ENCODE peak calls at places on chromosome 21, in nine cellular contexts. Q is AG09309; M is upper lobe of right lung; O is GM20000; J is mesendoderm; X is activated naive CD4-positive, alpha-beta T cell; A is prostate gland; K is memory B cell; N is ACHN. I is an unnamed sample.
A peak's percentile ranks its signal among the peaks of the same experiment; 100 is the strongest.

GRCh38 chr21:43921979-43922945 is 57.2 kb downstream of the AGPAT3 start:
- DNase-seq in O (peak; percentile 81), J (peak; percentile 69), K (no peak), Q (no peak), X (no peak), A (no peak), N (no peak), M (no peak), I (no peak)

GRCh38 chr21:16910435-16911165 is 602.2 kb upstream of the CXADR start:
- DNase-seq in X (no peak), J (no peak), A (no peak), M (no peak), Q (no peak), O (no peak), K (no peak), N (no peak), I (no peak)

GRCh38 chr21:44919913-44920693 is 596 bp downstream of the ITGB2 start:
- DNase-seq in J (no peak), M (peak; percentile 64), X (no peak), K (no peak), A (no peak), Q (no peak), N (no peak), O (no peak), I (no peak)

GRCh38 chr21:14879458-14879857 is 185.3 kb downstream of the NRIP1 start:
- DNase-seq in J (no peak), N (no peak), X (no peak), K (no peak), A (no peak), Q (no peak), M (no peak), O (no peak), I (no peak)

GRCh38 chr21:45073301-45074047 is 906 bp upstream of the ADARB1 start:
- DNase-seq in Q (no peak), J (no peak), K (no peak), A (peak; percentile 55), N (no peak), O (peak; percentile 66), M (peak; percentile 71), X (no peak), I (no peak)

GRCh38 chr21:20946701-20947100 is 51.5 kb upstream of the NCAM2 start:
- DNase-seq in M (no peak), J (no peak), O (no peak), Q (no peak), A (no peak), K (no peak), X (no peak), N (no peak), I (no peak)

GRCh38 chr21:41751621-41752020 is 15.2 kb downstream of the RIPK4 start:
- DNase-seq in X (no peak), K (no peak), J (no peak), O (no peak), N (no peak), Q (no peak), A (peak; percentile 95), M (peak; percentile 81), I (no peak)

GRCh38 chr21:38716942-38717341 is 88.8 kb upstream of the ETS2 start:
- DNase-seq in X (no peak), Q (no peak), O (no peak), K (no peak), N (no peak), M (no peak), A (no peak), J (no peak), I (no peak)

GRCh38 chr21:31326478-31327247 is 17.4 kb downstream of the TIAM1 start:
- DNase-seq in A (no peak), M (no peak), K (peak; percentile 37), Q (no peak), N (no peak), O (peak; percentile 80), X (no peak), J (no peak), I (no peak)

GRCh38 chr21:35222541-35222941 is 173.4 kb upstream of the RUNX1 start:
- DNase-seq in O (no peak), J (peak; percentile 12), A (no peak), M (no peak), N (no peak), Q (no peak), X (no peak), K (peak; percentile 23), I (no peak)

I was measured in epithelial cell of proximal tubule.